ENCODE peak calls at places on chromosomes 2 and 18, in four cellular contexts. One of them, this sample, is unnamed.

GRCh38 chr2:216118474-216118873 is 9.3 kb downstream of the XRCC5 start:
- DNase-seq in activated T-cell treated with anti-CD3 and anti-CD28 coated beads for 1 hour: no peak
- DNase-seq in NCI-H1092: no peak
- DNase-seq in choroid plexus epithelial cell: peak; percentile 26
- DNase-seq in this sample: peak; percentile 31

GRCh38 chr2:20074001-20074648 is 22.7 kb upstream of the LAPTM4A start:
- DNase-seq in choroid plexus epithelial cell: no peak
- DNase-seq in NCI-H1092: peak; percentile 46
- DNase-seq in activated T-cell treated with anti-CD3 and anti-CD28 coated beads for 1 hour: no peak
- DNase-seq in this sample: no peak

GRCh38 chr2:112733877-112734276 is 13.1 kb downstream of the NT5DC4 start:
- DNase-seq in choroid plexus epithelial cell: no peak
- DNase-seq in NCI-H1092: no peak
- DNase-seq in activated T-cell treated with anti-CD3 and anti-CD28 coated beads for 1 hour: no peak
- DNase-seq in this sample: no peak

GRCh38 chr2:54666741-54667639 is 56.5 kb upstream of the EML6 start:
- DNase-seq in NCI-H1092: peak; percentile 31
- DNase-seq in choroid plexus epithelial cell: peak; percentile 44
- DNase-seq in activated T-cell treated with anti-CD3 and anti-CD28 coated beads for 1 hour: no peak
- DNase-seq in this sample: peak; percentile 82

GRCh38 chr18:23331091-23331920 is 121.8 kb upstream of the RIOK3 start:
- DNase-seq in activated T-cell treated with anti-CD3 and anti-CD28 coated beads for 1 hour: no peak
- DNase-seq in choroid plexus epithelial cell: no peak
- DNase-seq in NCI-H1092: no peak
- DNase-seq in this sample: no peak

GRCh38 chr2:241649927-241650326 is 12.4 kb downstream of the ATG4B start:
- DNase-seq in NCI-H1092: no peak
- DNase-seq in activated T-cell treated with anti-CD3 and anti-CD28 coated beads for 1 hour: no peak
- DNase-seq in choroid plexus epithelial cell: no peak
- DNase-seq in this sample: no peak

GRCh38 chr2:96608459-96609455 is 29.4 kb downstream of the KANSL3 start:
- DNase-seq in choroid plexus epithelial cell: peak; percentile 57
- DNase-seq in NCI-H1092: no peak
- DNase-seq in activated T-cell treated with anti-CD3 and anti-CD28 coated beads for 1 hour: no peak
- DNase-seq in this sample: peak; percentile 62

GRCh38 chr2:116754371-116755101 is 1060.0 kb upstream of the DDX18 start:
- DNase-seq in activated T-cell treated with anti-CD3 and anti-CD28 coated beads for 1 hour: no peak
- DNase-seq in NCI-H1092: no peak
- DNase-seq in choroid plexus epithelial cell: no peak
- DNase-seq in this sample: no peak